ENCODE peak calls at places on chromosomes 11 and 22, in eight cellular contexts. One of them, this sample, is unnamed.
A peak's percentile ranks its signal among the peaks of the same experiment; 100 is the strongest.

GRCh38 chr11:107243929-107244328 is 213.7 kb downstream of the CWF19L2 start:
- DNase-seq in stomach: no peak
- DNase-seq in sigmoid colon: no peak
- DNase-seq in IMR-90: no peak
- DNase-seq in tibial nerve: no peak
- DNase-seq in heart right ventricle: no peak
- DNase-seq in Panc1: no peak
- DNase-seq in H7: no peak
- DNase-seq in this sample: no peak

GRCh38 chr22:17672417-17672991 is 33.9 kb downstream of the BCL2L13 start:
- DNase-seq in sigmoid colon: no peak
- DNase-seq in IMR-90: peak; percentile 37
- DNase-seq in stomach: no peak
- DNase-seq in heart right ventricle: no peak
- DNase-seq in tibial nerve: no peak
- DNase-seq in Panc1: no peak
- DNase-seq in H7: no peak
- DNase-seq in this sample: no peak

GRCh38 chr11:27089746-27090145 is 49.1 kb downstream of the BBOX1 start:
- DNase-seq in tibial nerve: no peak
- DNase-seq in heart right ventricle: no peak
- DNase-seq in H7: no peak
- DNase-seq in sigmoid colon: no peak
- DNase-seq in Panc1: no peak
- DNase-seq in IMR-90: no peak
- DNase-seq in stomach: no peak
- DNase-seq in this sample: no peak

GRCh38 chr11:63698976-63699733 is 17.9 kb downstream of the RTN3 start:
- DNase-seq in heart right ventricle: no peak
- DNase-seq in IMR-90: no peak
- DNase-seq in stomach: no peak
- DNase-seq in Panc1: no peak
- DNase-seq in H7: no peak
- DNase-seq in tibial nerve: no peak
- DNase-seq in sigmoid colon: no peak
- DNase-seq in this sample: no peak

GRCh38 chr11:121086866-121087265 is 14.2 kb upstream of the TECTA start:
- DNase-seq in heart right ventricle: no peak
- DNase-seq in Panc1: no peak
- DNase-seq in sigmoid colon: no peak
- DNase-seq in IMR-90: peak; percentile 19
- DNase-seq in stomach: no peak
- DNase-seq in tibial nerve: no peak
- DNase-seq in H7: no peak
- DNase-seq in this sample: no peak

GRCh38 chr22:46483353-46483752 is 54.1 kb downstream of the CELSR1 start:
- DNase-seq in heart right ventricle: no peak
- DNase-seq in stomach: no peak
- DNase-seq in H7: no peak
- DNase-seq in Panc1: no peak
- DNase-seq in tibial nerve: no peak
- DNase-seq in sigmoid colon: no peak
- DNase-seq in IMR-90: no peak
- DNase-seq in this sample: no peak

GRCh38 chr11:102010776-102011500 is 36.3 kb upstream of the CFAP300 start:
- DNase-seq in sigmoid colon: no peak
- DNase-seq in tibial nerve: peak; percentile 56
- DNase-seq in Panc1: peak; percentile 87
- DNase-seq in H7: peak; percentile 78
- DNase-seq in stomach: peak; percentile 67
- DNase-seq in heart right ventricle: peak; percentile 34
- DNase-seq in IMR-90: peak; percentile 82
- DNase-seq in this sample: no peak

GRCh38 chr11:36431429-36432092 is 78.5 kb downstream of the TRAF6 start:
- DNase-seq in tibial nerve: no peak
- DNase-seq in Panc1: peak; percentile 64
- DNase-seq in H7: no peak
- DNase-seq in stomach: peak; percentile 27
- DNase-seq in IMR-90: peak; percentile 98
- DNase-seq in sigmoid colon: peak; percentile 90
- DNase-seq in heart right ventricle: peak; percentile 39
- DNase-seq in this sample: peak; percentile 97

GRCh38 chr22:24178502-24179440 is 2.5 kb upstream of the SUSD2 start:
- DNase-seq in stomach: no peak
- DNase-seq in heart right ventricle: no peak
- DNase-seq in IMR-90: no peak
- DNase-seq in Panc1: no peak
- DNase-seq in sigmoid colon: no peak
- DNase-seq in tibial nerve: no peak
- DNase-seq in H7: peak; percentile 87
- DNase-seq in this sample: no peak

DNA sequence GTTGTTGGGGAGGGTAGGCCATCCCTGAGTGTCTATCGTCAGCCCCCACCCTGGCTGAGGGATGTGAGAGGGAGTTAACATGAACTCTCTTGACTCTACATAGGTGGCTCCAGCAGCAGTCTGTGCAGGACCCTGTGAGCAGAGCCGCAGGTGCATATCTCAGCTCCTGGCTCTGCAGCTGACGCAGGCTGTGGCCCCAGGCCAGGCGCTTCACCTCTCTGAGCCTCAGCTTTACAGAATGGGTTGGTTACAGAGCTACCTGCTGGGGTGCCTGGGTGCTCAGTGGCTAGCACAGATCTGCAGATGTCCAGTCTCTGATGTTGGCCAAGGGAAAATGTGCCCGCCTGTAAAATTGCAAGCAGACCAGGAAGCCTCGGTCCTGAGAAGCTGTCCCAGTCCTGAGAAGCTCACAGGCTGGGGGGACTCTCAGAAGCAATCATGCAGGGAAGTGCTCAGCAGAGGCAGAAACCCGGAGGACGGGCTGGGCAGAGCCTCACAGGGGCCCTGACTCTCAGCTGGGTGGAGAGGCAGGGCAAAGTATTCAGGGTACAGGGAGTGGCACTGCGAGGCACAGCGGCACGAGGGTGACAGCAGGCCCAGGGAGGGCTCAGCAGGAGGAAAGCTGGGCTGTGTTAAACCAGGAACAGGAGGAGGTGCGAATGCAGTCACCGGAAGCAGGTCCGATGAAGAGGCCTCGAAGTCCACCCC is 15.9 kb upstream of the LRP5 start:
- DNase-seq in stomach: peak; percentile 55
- DNase-seq in Panc1: no peak
- DNase-seq in heart right ventricle: no peak
- DNase-seq in IMR-90: no peak
- DNase-seq in H7: no peak
- DNase-seq in sigmoid colon: no peak
- DNase-seq in tibial nerve: no peak
- DNase-seq in this sample: no peak
- H3K27me3 ChIP-seq in stomach: no peaks in the 10 kb centered on the region
- H3K27me3 ChIP-seq in Panc1: no peaks in the 10 kb centered on the region
- H3K27me3 ChIP-seq in heart right ventricle: no peaks in the 10 kb centered on the region
- H3K27me3 ChIP-seq in IMR-90: peaks cover 2% of the 10 kb centered on the region
- H3K27me3 ChIP-seq in H7: peaks cover 2% of the 10 kb centered on the region
- H3K27me3 ChIP-seq in sigmoid colon: no peaks in the 10 kb centered on the region
- H3K27me3 ChIP-seq in tibial nerve: no peaks in the 10 kb centered on the region
- H3K27me3 ChIP-seq in this sample: no peaks in the 10 kb centered on the region

GRCh38 chr22:28132466-28132865 is 213.4 kb upstream of the PITPNB start:
- DNase-seq in stomach: no peak
- DNase-seq in tibial nerve: no peak
- DNase-seq in sigmoid colon: no peak
- DNase-seq in IMR-90: no peak
- DNase-seq in H7: no peak
- DNase-seq in Panc1: no peak
- DNase-seq in heart right ventricle: no peak
- DNase-seq in this sample: no peak
- H3K4me3 ChIP-seq in stomach: no peak overlapping the region
- H3K4me3 ChIP-seq in tibial nerve: no peak overlapping the region
- H3K4me3 ChIP-seq in sigmoid colon: no peak overlapping the region
- H3K4me3 ChIP-seq in IMR-90: no peak overlapping the region
- H3K4me3 ChIP-seq in H7: no peak overlapping the region
- H3K4me3 ChIP-seq in Panc1: no peak overlapping the region
- H3K4me3 ChIP-seq in heart right ventricle: no peak overlapping the region
- H3K4me3 ChIP-seq in this sample: no peak overlapping the region

DNA sequence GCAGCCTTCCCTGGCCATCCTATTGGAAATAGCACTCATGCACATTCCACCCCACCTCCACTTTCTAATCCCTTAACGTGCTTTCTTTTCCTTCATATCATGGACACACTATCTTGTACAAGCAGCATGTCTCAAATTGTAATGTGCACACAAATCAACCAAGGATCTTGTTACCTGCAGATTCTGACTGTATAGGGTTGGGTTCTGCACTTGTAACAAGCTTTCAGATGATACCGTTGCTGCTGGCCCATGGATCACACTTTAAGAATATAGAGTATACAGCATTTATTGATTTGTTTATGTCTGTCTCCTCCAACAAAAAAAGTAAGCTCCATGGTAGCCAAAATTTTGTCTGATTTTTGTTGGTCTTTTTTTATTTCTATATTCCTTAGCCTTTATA is 32.4 kb upstream of the POU2AF1 start:
- DNase-seq in H7: no peak
- DNase-seq in sigmoid colon: no peak
- DNase-seq in IMR-90: no peak
- DNase-seq in Panc1: no peak
- DNase-seq in heart right ventricle: no peak
- DNase-seq in tibial nerve: no peak
- DNase-seq in stomach: no peak
- DNase-seq in this sample: no peak
- H3K27me3 ChIP-seq in H7: no peaks in the 10 kb centered on the region
- H3K27me3 ChIP-seq in sigmoid colon: no peaks in the 10 kb centered on the region
- H3K27me3 ChIP-seq in IMR-90: peaks cover 46% of the 10 kb centered on the region
- H3K27me3 ChIP-seq in Panc1: peaks cover 9% of the 10 kb centered on the region
- H3K27me3 ChIP-seq in heart right ventricle: no peaks in the 10 kb centered on the region
- H3K27me3 ChIP-seq in tibial nerve: no peaks in the 10 kb centered on the region
- H3K27me3 ChIP-seq in stomach: no peaks in the 10 kb centered on the region
- H3K27me3 ChIP-seq in this sample: no peaks in the 10 kb centered on the region

DNA sequence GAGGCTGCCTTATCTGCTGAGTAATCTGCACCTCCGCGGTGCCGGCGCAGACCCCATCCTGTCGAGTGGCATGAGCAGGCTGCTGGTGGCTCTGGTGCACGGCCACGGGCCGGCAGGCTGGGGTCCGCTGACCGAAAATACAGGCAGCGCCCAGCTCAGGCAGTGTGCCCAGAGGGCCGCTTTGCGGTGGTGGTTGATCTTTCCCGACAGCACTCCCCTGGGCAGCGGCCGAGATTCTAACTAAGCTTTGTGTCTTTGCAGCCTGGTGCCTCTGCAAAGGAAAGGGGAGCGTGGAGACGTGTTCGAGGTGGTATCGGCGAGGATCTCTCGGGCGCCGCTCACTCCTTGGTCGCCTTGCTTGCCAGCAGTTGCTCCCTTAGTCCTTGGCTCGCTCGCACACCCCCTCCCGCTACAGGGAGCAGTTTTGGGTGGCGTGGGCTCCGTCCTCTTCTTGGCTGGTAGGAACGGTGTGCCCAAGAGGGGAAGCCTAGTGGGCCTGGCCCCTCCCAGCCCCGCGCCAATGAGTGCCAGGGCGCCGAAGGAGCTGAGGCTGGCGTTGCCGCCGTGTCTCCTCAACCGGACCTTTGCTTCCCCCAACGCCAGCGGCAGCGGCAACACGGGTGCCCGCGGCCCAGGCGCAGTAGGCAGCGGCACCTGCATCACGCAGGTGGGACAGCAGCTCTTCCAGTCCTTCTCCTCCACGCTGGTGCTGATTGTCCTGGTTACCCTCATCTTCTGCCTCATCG is 1.3 kb downstream of the C11orf87 start:
- DNase-seq in H7: peak; percentile 68
- DNase-seq in sigmoid colon: no peak
- DNase-seq in tibial nerve: no peak
- DNase-seq in IMR-90: no peak
- DNase-seq in heart right ventricle: no peak
- DNase-seq in Panc1: no peak
- DNase-seq in stomach: no peak
- DNase-seq in this sample: no peak
- H3K4me3 ChIP-seq in H7: peak overlapping the region; percentile 45
- H3K4me3 ChIP-seq in sigmoid colon: no peak overlapping the region
- H3K4me3 ChIP-seq in tibial nerve: peak overlapping the region; percentile 8
- H3K4me3 ChIP-seq in IMR-90: peak overlapping the region; percentile 40
- H3K4me3 ChIP-seq in heart right ventricle: peak overlapping the region; percentile 22
- H3K4me3 ChIP-seq in Panc1: peak overlapping the region; percentile 6
- H3K4me3 ChIP-seq in stomach: peak overlapping the region; percentile 29
- H3K4me3 ChIP-seq in this sample: peak overlapping the region; percentile 20